ENCODE peak calls at places on chromosome 21, in five cellular contexts. B is activated CD4-positive, alpha-beta T cell treated with anti-CD3 and anti-CD28 coated beads for 1 hour; M is WTC11; T is NCI-H2081; E is mesenchymal stem cell. N is an unnamed sample.

GRCh38 chr21:15121655-15122120 is 56.9 kb upstream of the NRIP1 start:
- DNase-seq in B (no peak), M (no peak), T (no peak), E (peak; percentile 45), N (peak; percentile 66)

GRCh38 chr21:46054447-46054846 is 43.5 kb upstream of the COL6A2 start:
- DNase-seq in B (no peak), M (no peak), T (no peak), E (no peak), N (peak; percentile 46)

GRCh38 chr21:43345046-43345745 is 81.7 kb downstream of the SIK1 start:
- DNase-seq in B (no peak), M (no peak), T (no peak), E (no peak), N (no peak)

GRCh38 chr21:17758703-17759102 is 60.5 kb downstream of the C21orf91 start:
- DNase-seq in B (no peak), M (no peak), T (no peak), E (peak; percentile 76), N (peak; percentile 30)

GRCh38 chr21:45018131-45019075 is 56.0 kb upstream of the ADARB1 start:
- DNase-seq in B (no peak), M (peak; percentile 19), T (no peak), E (no peak), N (no peak)

GRCh38 chr21:35921471-35921870 is 138.9 kb downstream of the SETD4 start:
- DNase-seq in B (no peak), M (no peak), T (no peak), E (no peak), N (no peak)

GRCh38 chr21:41977034-41977950 is 23.5 kb upstream of the C2CD2 start:
- DNase-seq in B (no peak), M (no peak), T (no peak), E (no peak), N (no peak)

GRCh38 chr21:35886887-35887286 is 173.4 kb downstream of the SETD4 start:
- DNase-seq in B (no peak), M (no peak), T (no peak), E (no peak), N (no peak)

GRCh38 chr21:34999397-34999941 is 49.6 kb downstream of the RUNX1 start:
- DNase-seq in B (no peak), M (no peak), T (no peak), E (no peak), N (peak; percentile 50)

GRCh38 chr21:14088391-14088790 is 122.4 kb downstream of the LIPI start:
- DNase-seq in B (no peak), M (no peak), T (no peak), E (no peak), N (no peak)

GRCh38 chr21:35737899-35738341 is 322.4 kb downstream of the SETD4 start:
- DNase-seq in B (no peak), M (no peak), T (no peak), E (peak; percentile 77), N (peak; percentile 72)

GRCh38 chr21:34183331-34183928 is 110.1 kb downstream of the MRPS6 start:
- DNase-seq in B (no peak), M (no peak), T (no peak), E (no peak), N (no peak)

GRCh38 chr21:22235866-22236590 is 1237.8 kb downstream of the NCAM2 start:
- DNase-seq in B (no peak), M (no peak), T (no peak), E (no peak), N (no peak)

GRCh38 chr21:34517491-34518245 is 5.7 kb upstream of the KCNE1 start:
- DNase-seq in B (no peak), M (no peak), T (peak; percentile 17), E (peak; percentile 36), N (no peak)

GRCh38 chr21:41489329-41489728 is 18.6 kb downstream of the TMPRSS2 start:
- DNase-seq in B (no peak), M (no peak), T (no peak), E (no peak), N (no peak)

N was measured in fibroblast of villous mesenchyme.